ENCODE peak calls at places on chromosome 11, in nine cellular contexts. U is sigmoid colon, J is H9, I is natural killer cell, K is AG09309, H is fibroblast of mammary gland, B is spleen, W is type B pancreatic cell, A is transverse colon. E is an unnamed sample.

GRCh38 chr11:126332221-126332711 is 23.2 kb upstream of the ST3GAL4 start:
- DNase-seq in U (no peak), J (no peak), I (peak), K (peak), H (peak), B (peak), W (no peak), A (no peak), E (peak)

GRCh38 chr11:7904910-7905309 is 26.2 kb downstream of the OR10A6 start:
- DNase-seq in U (no peak), J (no peak), I (no peak), K (peak), H (peak), B (no peak), W (no peak), A (no peak), E (no peak)

GRCh38 chr11:109023029-109023428 is 358.2 kb downstream of the DDX10 start:
- DNase-seq in U (no peak), J (no peak), I (no peak), K (no peak), H (peak), B (no peak), W (no peak), A (no peak), E (no peak)

GRCh38 chr11:130832571-130833432 is 83.5 kb downstream of the SNX19 start:
- DNase-seq in U (no peak), J (no peak), I (no peak), K (no peak), H (peak), B (no peak), W (no peak), A (no peak), E (no peak)

GRCh38 chr11:43053638-43054412 is 258.0 kb upstream of the API5 start:
- DNase-seq in U (no peak), J (no peak), I (no peak), K (no peak), H (no peak), B (no peak), W (no peak), A (no peak), E (no peak)

GRCh38 chr11:106986673-106987072 is 31.6 kb downstream of the GUCY1A2 start:
- DNase-seq in U (no peak), J (no peak), I (no peak), K (no peak), H (no peak), B (no peak), W (no peak), A (no peak), E (no peak)

GRCh38 chr11:75524576-75525432 is 937 bp downstream of the GDPD5 start:
- DNase-seq in U (no peak), J (peak), I (peak), K (no peak), H (peak), B (peak), W (peak), A (peak), E (no peak)

GRCh38 chr11:26905368-26905767 is 88.5 kb upstream of the FIBIN start:
- DNase-seq in U (no peak), J (peak), I (no peak), K (no peak), H (peak), B (no peak), W (no peak), A (no peak), E (peak)

GRCh38 chr11:126790550-126790981 is 210.0 kb downstream of the KIRREL3 start:
- DNase-seq in U (no peak), J (peak), I (no peak), K (peak), H (peak), B (no peak), W (no peak), A (no peak), E (no peak)

GRCh38 chr11:85889676-85890579 is 34.7 kb downstream of the CCDC83 start:
- DNase-seq in U (no peak), J (no peak), I (no peak), K (peak), H (peak), B (no peak), W (no peak), A (no peak), E (peak)

GRCh38 chr11:108516125-108516524 is 17.9 kb upstream of the POGLUT3 start:
- DNase-seq in U (no peak), J (no peak), I (no peak), K (no peak), H (no peak), B (no peak), W (no peak), A (no peak), E (no peak)

GRCh38 chr11:978781-979180 is 53.1 kb downstream of the AP2A2 start:
- DNase-seq in U (no peak), J (no peak), I (no peak), K (no peak), H (no peak), B (no peak), W (no peak), A (no peak), E (no peak)

GRCh38 chr11:973237-973636 is 47.6 kb downstream of the AP2A2 start:
- DNase-seq in U (no peak), J (no peak), I (no peak), K (no peak), H (no peak), B (no peak), W (no peak), A (no peak), E (no peak)

GRCh38 chr11:976431-977160 is 50.9 kb downstream of the AP2A2 start:
- DNase-seq in U (no peak), J (no peak), I (no peak), K (no peak), H (peak), B (no peak), W (no peak), A (no peak), E (no peak)

GRCh38 chr11:978073-978720 is 52.5 kb downstream of the AP2A2 start:
- DNase-seq in U (no peak), J (no peak), I (no peak), K (no peak), H (no peak), B (peak), W (no peak), A (no peak), E (no peak)

DNA sequence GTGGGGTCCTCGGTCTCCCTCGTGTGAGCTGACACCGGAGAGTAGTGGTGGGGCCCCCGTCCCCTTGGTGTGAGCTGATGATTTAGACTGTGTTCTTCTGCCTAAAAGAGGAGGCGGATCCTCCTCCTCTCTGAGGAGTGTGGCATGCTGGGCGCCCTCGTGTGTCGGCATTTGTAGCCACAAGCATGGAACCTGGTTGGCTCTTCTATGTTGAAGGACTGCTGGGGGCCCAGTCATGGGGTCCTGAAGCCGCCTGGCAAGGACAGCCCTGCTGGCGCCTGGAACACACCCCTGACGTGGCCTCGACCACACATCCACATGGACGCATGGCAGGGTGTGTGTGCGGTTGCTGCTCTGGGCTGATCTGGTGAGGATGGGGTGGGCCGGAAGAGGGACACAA is 50.2 kb downstream of the AP2A2 start:
- DNase-seq in U (no peak), J (peak), I (no peak), K (no peak), H (peak), B (peak), W (no peak), A (no peak), E (no peak)
- TF ChIP-seq CTCF in U (no peak), J (peak), I (no peak), K (peak), H (peak), B (no peak), W (peak), A (no peak), E (no peak)

GRCh38 chr11:117318738-117319137 is 2.7 kb upstream of the BACE1 start:
- DNase-seq in U (no peak), J (no peak), I (no peak), K (no peak), H (no peak), B (no peak), W (no peak), A (no peak), E (no peak)

GRCh38 chr11:117313828-117314768 is 2.0 kb downstream of the BACE1 start:
- DNase-seq in U (peak), J (no peak), I (no peak), K (no peak), H (no peak), B (peak), W (no peak), A (no peak), E (no peak)

GRCh38 chr11:117314840-117315239 is 1.2 kb downstream of the BACE1 start:
- DNase-seq in U (peak), J (no peak), I (no peak), K (no peak), H (no peak), B (peak), W (no peak), A (no peak), E (no peak)

GRCh38 chr11:117315285-117316196 is 515 bp downstream of the BACE1 start:
- DNase-seq in U (peak), J (no peak), I (no peak), K (no peak), H (no peak), B (peak), W (no peak), A (no peak), E (no peak)

GRCh38 chr11:117316197-117316961 is at the start of gene BACE1:
- DNase-seq in U (peak), J (peak), I (no peak), K (peak), H (peak), B (peak), W (peak), A (peak), E (peak)
- TF ChIP-seq CTCF in U (no peak), J (peak), I (no peak), K (peak), H (peak), B (no peak), W (peak), A (no peak), E (peak)

DNA sequence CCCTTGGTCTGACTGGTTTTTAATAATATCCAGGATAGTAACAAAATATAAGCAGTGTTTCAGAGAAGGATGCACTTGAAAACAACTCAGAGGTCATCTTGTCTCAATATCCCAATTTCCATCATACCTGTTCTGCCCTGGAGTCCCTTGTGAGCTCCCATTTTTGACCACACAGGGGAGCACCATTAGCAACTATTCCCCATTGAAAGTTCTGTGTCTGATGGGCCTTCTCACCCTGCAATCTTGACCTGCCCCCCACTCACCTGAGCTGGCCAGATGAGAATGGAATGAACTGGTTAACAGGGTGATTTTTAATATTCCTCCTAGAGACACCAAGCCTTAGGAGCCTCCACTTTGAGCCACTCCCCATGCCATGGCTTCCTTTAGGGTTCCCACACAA is 3.8 kb upstream of the CAPN5 start:
- DNase-seq in U (no peak), J (peak), I (no peak), K (no peak), H (no peak), B (no peak), W (peak), A (no peak), E (no peak)
- TF ChIP-seq CTCF in U (no peak), J (peak), I (no peak), K (peak), H (peak), B (no peak), W (no peak), A (no peak), E (no peak)

GRCh38 chr11:64258946-64259532 is 7.7 kb downstream of the PLCB3 start:
- DNase-seq in U (no peak), J (no peak), I (no peak), K (no peak), H (no peak), B (peak), W (no peak), A (no peak), E (no peak)
- TF ChIP-seq CTCF in U (no peak), J (no peak), I (no peak), K (no peak), H (no peak), B (no peak), W (no peak), A (no peak), E (no peak)

GRCh38 chr11:115707180-115707905 is 203.1 kb upstream of the CADM1 start:
- DNase-seq in U (peak), J (no peak), I (no peak), K (no peak), H (no peak), B (no peak), W (no peak), A (no peak), E (no peak)
- TF ChIP-seq CTCF in U (no peak), J (no peak), I (no peak), K (no peak), H (no peak), B (no peak), W (no peak), A (no peak), E (no peak)

GRCh38 chr11:102936864-102937509 is 18.5 kb downstream of the MMP13 start:
- DNase-seq in U (no peak), J (no peak), I (no peak), K (no peak), H (no peak), B (no peak), W (no peak), A (no peak), E (no peak)

GRCh38 chr11:102933627-102934026 is 21.9 kb downstream of the MMP13 start:
- DNase-seq in U (no peak), J (no peak), I (no peak), K (no peak), H (no peak), B (no peak), W (no peak), A (no peak), E (no peak)

GRCh38 chr11:102934735-102935134 is 20.8 kb downstream of the MMP13 start:
- DNase-seq in U (no peak), J (no peak), I (no peak), K (no peak), H (no peak), B (no peak), W (no peak), A (no peak), E (no peak)

GRCh38 chr11:102932678-102933077 is 22.9 kb downstream of the MMP13 start:
- DNase-seq in U (no peak), J (no peak), I (no peak), K (no peak), H (peak), B (no peak), W (no peak), A (no peak), E (no peak)

GRCh38 chr11:102935514-102935913 is 20.0 kb downstream of the MMP13 start:
- DNase-seq in U (no peak), J (no peak), I (no peak), K (no peak), H (no peak), B (no peak), W (no peak), A (no peak), E (no peak)
- TF ChIP-seq CTCF in U (no peak), J (peak), I (no peak), K (peak), H (no peak), B (no peak), W (no peak), A (no peak), E (no peak)

GRCh38 chr11:61695917-61696316 is 15.7 kb downstream of the DAGLA start:
- DNase-seq in U (peak), J (no peak), I (peak), K (peak), H (peak), B (peak), W (no peak), A (peak), E (peak)
- TF ChIP-seq CTCF in U (no peak), J (peak), I (no peak), K (no peak), H (no peak), B (no peak), W (no peak), A (peak), E (no peak)

GRCh38 chr11:61567286-61568061 is 13.4 kb downstream of the SYT7 start:
- DNase-seq in U (peak), J (peak), I (peak), K (peak), H (peak), B (peak), W (peak), A (peak), E (peak)
- TF ChIP-seq CTCF in U (peak), J (peak), I (no peak), K (peak), H (peak), B (peak), W (peak), A (peak), E (peak)

DNA sequence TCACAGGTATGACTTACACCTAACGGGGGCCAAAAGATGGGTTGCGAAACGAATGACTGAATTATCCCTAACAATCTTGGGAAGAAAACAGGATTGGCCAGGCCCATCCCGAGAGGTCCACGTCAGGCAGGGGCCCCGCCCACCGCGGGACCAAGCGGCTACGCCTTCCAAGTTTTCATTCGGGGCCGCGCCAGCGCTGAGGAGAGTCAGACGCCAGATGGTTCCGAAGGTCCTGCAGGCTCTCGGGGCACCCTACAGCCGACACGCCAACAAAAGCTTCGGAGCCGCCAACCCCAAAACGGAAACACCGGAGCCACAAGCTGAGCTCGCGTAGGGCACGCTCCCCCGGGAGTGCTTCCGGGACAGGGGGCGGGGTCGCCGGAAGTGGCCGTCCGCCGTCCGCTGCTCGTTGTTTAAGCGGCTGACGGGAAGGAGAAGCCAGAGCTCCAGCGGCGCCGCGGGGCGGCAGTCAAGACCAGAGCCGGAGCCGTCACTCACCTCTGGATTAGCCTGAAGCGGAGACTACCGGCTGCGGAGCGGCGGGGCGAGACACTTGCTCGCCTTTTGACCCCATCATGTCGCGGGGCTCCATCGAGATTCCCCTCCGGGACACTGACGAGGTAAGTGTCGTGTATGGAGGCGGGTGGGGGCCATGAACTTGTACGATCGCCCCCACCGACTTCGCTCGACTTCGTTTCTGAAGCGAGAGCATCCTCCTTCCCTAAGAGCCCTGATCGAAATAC is at the start of gene CTR9:
- DNase-seq in U (peak), J (peak), I (peak), K (peak), H (peak), B (peak), W (peak), A (peak), E (peak)
- TF ChIP-seq CTCF in U (no peak), J (no peak), I (no peak), K (peak), H (peak), B (no peak), W (peak), A (no peak), E (peak)